ENCODE peak calls at places on chromosomes 13 and 19, in seven cellular contexts. C, M, H, N, Y, F and I are unnamed samples.

GRCh38 chr19:15532779-15533521 is 24.6 kb downstream of the CYP4F22 start:
- ATAC-seq in H (peak; percentile 99), C (no peak), Y (no peak), F (no peak), N (peak; percentile 41), M (no peak), I (no peak)

GRCh38 chr13:113452942-113453901 is at the start of gene ADPRHL1:
- ATAC-seq in C (no peak), M (no peak), F (no peak), N (no peak), Y (no peak), H (no peak), I (no peak)

GRCh38 chr13:40309881-40310280 is 356.6 kb downstream of the FOXO1 start:
- ATAC-seq in F (no peak), N (peak; percentile 50), Y (no peak), M (no peak), H (no peak), C (peak; percentile 42), I (no peak)

GRCh38 chr19:34534206-34534605 is 52.6 kb downstream of the WTIP start:
- ATAC-seq in C (no peak), Y (no peak), F (no peak), M (no peak), H (no peak), N (no peak), I (no peak)

GRCh38 chr13:45120967-45121366 is 657 bp downstream of the GTF2F2 start:
- ATAC-seq in F (no peak), H (no peak), Y (no peak), C (no peak), M (no peak), N (peak; percentile 22), I (no peak)

GRCh38 chr13:22062478-22063205 is 391.8 kb downstream of the FGF9 start:
- ATAC-seq in H (no peak), F (no peak), N (no peak), M (no peak), Y (no peak), C (no peak), I (no peak)

GRCh38 chr19:53647350-53647749 is 15.6 kb downstream of the DPRX start:
- ATAC-seq in Y (no peak), F (no peak), N (no peak), C (no peak), M (no peak), H (no peak), I (no peak)

GRCh38 chr19:41958367-41959055 is 610 bp downstream of the RABAC1 start:
- ATAC-seq in M (peak; percentile 93), C (peak; percentile 87), Y (peak; percentile 86), H (peak; percentile 79), F (peak; percentile 90), N (peak; percentile 85), I (peak; percentile 77)

GRCh38 chr19:39590265-39590664 is 12.1 kb upstream of the LGALS13 start:
- ATAC-seq in M (no peak), N (no peak), F (no peak), Y (no peak), H (no peak), C (no peak), I (no peak)

GRCh38 chr13:44125943-44126469 is 246.3 kb downstream of the LACC1 start:
- ATAC-seq in Y (no peak), M (no peak), N (no peak), F (no peak), H (no peak), C (no peak), I (no peak)

GRCh38 chr13:27962128-27962841 is 6.8 kb downstream of the CDX2 start:
- ATAC-seq in C (no peak), Y (no peak), H (no peak), M (no peak), F (no peak), N (peak; percentile 60), I (no peak)

GRCh38 chr13:24276310-24276709 is 33.1 kb upstream of the C1QTNF9 start:
- ATAC-seq in Y (no peak), H (no peak), C (no peak), F (peak; percentile 26), M (no peak), N (no peak), I (no peak)

GRCh38 chr13:97344250-97345175 is 89.5 kb upstream of the RAP2A start:
- ATAC-seq in F (peak; percentile 93), M (peak; percentile 81), C (peak; percentile 61), Y (peak; percentile 74), N (peak; percentile 87), H (peak; percentile 95), I (peak; percentile 67)

GRCh38 chr19:4357095-4357797 is 13.9 kb downstream of the MPND start:
- ATAC-seq in N (no peak), M (no peak), C (no peak), F (no peak), Y (no peak), H (no peak), I (no peak)
- TF ChIP-seq POLR2AphosphoS5 in N (no peak), M (no peak), C (no peak), F (no peak), Y (no peak), H (no peak), I (no peak)

GRCh38 chr13:23175920-23176319 is 4.9 kb upstream of the SGCG start:
- ATAC-seq in H (no peak), M (no peak), F (no peak), N (no peak), Y (no peak), C (no peak), I (no peak)
- TF ChIP-seq CTCF in H (no peak), M (no peak), F (peak; percentile 34), N (no peak), Y (no peak), C (peak; percentile 64), I (no peak)

GRCh38 chr13:68846663-68847062 is 1261.0 kb upstream of the ATXN8OS start:
- ATAC-seq in H (no peak), N (no peak), Y (no peak), M (no peak), C (no peak), F (no peak), I (no peak)
- TF ChIP-seq POLR2AphosphoS5 in H (no peak), N (no peak), Y (no peak), M (no peak), C (no peak), F (no peak), I (no peak)

GRCh38 chr19:45881082-45881908 is 4.6 kb downstream of the IRF2BP1 start:
- ATAC-seq in F (no peak), M (no peak), N (no peak), C (no peak), H (no peak), Y (no peak), I (no peak)

GRCh38 chr19:45883881-45884681 is 1.9 kb downstream of the IRF2BP1 start:
- ATAC-seq in F (no peak), N (no peak), H (no peak), M (no peak), C (no peak), Y (no peak), I (no peak)

GRCh38 chr19:45883586-45883880 is 2.4 kb downstream of the IRF2BP1 start:
- ATAC-seq in F (no peak), N (no peak), M (no peak), H (no peak), C (no peak), Y (no peak), I (no peak)

GRCh38 chr19:45881909-45882528 is 3.9 kb downstream of the IRF2BP1 start:
- ATAC-seq in C (peak; percentile 9), F (no peak), Y (no peak), M (no peak), H (no peak), N (peak; percentile 18), I (no peak)

DNA sequence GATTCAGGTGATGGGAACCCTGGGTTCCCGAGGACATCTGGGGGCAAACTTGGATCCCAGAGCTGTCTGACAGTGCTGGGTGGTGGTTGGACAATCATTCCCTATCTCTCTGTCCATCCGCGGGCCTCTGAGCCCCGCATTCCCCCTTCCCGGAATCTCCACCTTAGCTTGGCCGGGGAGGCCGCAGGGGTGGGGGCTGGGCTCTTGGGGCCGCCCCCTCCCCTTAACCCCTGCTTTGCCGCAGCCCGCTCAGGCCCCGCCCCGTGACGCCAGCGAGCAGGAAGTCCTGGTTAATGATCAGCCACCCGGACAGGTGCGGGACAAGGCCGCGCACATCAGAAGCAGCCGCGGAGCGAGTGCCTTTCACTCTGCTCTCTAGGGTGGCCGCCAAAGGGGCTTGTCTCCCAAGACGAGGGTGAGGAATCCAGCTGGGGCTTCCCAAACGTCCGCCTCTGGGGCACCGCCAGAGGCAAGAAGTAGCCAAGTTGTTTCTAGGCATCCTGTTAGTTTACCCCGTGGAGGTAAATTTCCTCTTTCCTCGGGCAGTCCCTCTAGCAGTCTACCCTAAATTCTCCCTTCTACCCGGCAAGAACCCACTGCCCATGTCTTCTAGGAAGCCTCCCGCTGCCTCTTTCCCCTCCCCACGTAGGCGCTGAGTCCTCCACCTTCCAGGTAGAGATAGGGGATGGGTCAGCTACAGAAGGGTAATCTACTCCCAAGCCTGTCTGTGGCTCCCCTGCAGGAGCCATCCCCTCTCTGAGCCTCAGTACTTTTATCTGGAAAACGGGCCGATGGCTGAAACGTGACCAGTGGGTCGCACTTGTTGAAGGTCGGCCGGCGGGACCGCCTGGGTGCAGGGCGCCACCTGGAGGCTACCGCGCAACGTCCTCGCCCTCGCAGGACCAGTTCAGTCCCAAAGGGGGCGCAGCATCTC is 3.0 kb downstream of the IRF2BP1 start:
- ATAC-seq in F (peak; percentile 61), C (peak; percentile 44), Y (peak; percentile 36), M (peak; percentile 66), N (peak; percentile 57), H (peak; percentile 49), I (no peak)
- TF ChIP-seq CTCF in F (peak; percentile 100), C (peak; percentile 99), Y (peak; percentile 97), M (peak; percentile 88), N (peak; percentile 97), H (peak; percentile 100), I (peak; percentile 88)

GRCh38 chr13:20350380-20350763 is 118.3 kb upstream of the GJB6 start:
- ATAC-seq in M (no peak), H (no peak), F (no peak), N (no peak), C (peak; percentile 45), Y (no peak), I (no peak)
- TF ChIP-seq POLR2AphosphoS5 in M (no peak), H (no peak), F (no peak), N (no peak), C (no peak), Y (no peak), I (no peak)

GRCh38 chr19:49056101-49056901 is 1.2 kb downstream of the CGB7 start:
- ATAC-seq in F (peak; percentile 96), M (peak; percentile 91), N (peak; percentile 88), C (peak; percentile 78), H (peak; percentile 86), Y (peak; percentile 92), I (peak; percentile 85)
- TF ChIP-seq CTCF in F (no peak), M (no peak), N (peak; percentile 55), C (peak; percentile 34), H (no peak), Y (no peak), I (no peak)